ENCODE peak calls at places on chromosomes 5 and 9, in six cellular contexts. One of them, this sample, is unnamed.

GRCh38 chr9:37515620-37516258 is 30.0 kb downstream of the POLR1E start:
- DNase-seq in heart left ventricle: no peak
- DNase-seq in A172: no peak
- DNase-seq in activated CD4-positive, alpha-beta T cell treated with anti-CD3 and anti-CD28 coated beads, Interleukin-2, amount 50 U/mL, for 1 hour: no peak
- DNase-seq in GOT3: no peak
- DNase-seq in dorsolateral prefrontal cortex: no peak
- DNase-seq in this sample: no peak

GRCh38 chr9:83006378-83006777 is 56.6 kb downstream of the RASEF start:
- DNase-seq in heart left ventricle: no peak
- DNase-seq in A172: no peak
- DNase-seq in activated CD4-positive, alpha-beta T cell treated with anti-CD3 and anti-CD28 coated beads, Interleukin-2, amount 50 U/mL, for 1 hour: no peak
- DNase-seq in GOT3: no peak
- DNase-seq in dorsolateral prefrontal cortex: no peak
- DNase-seq in this sample: no peak

GRCh38 chr5:73759771-73760170 is 133.8 kb downstream of the ARHGEF28 start:
- DNase-seq in heart left ventricle: no peak
- DNase-seq in A172: no peak
- DNase-seq in activated CD4-positive, alpha-beta T cell treated with anti-CD3 and anti-CD28 coated beads, Interleukin-2, amount 50 U/mL, for 1 hour: no peak
- DNase-seq in GOT3: no peak
- DNase-seq in dorsolateral prefrontal cortex: no peak
- DNase-seq in this sample: no peak

GRCh38 chr9:72464819-72465218 is 56.6 kb upstream of the TMC1 start:
- DNase-seq in heart left ventricle: no peak
- DNase-seq in A172: no peak
- DNase-seq in activated CD4-positive, alpha-beta T cell treated with anti-CD3 and anti-CD28 coated beads, Interleukin-2, amount 50 U/mL, for 1 hour: no peak
- DNase-seq in GOT3: no peak
- DNase-seq in dorsolateral prefrontal cortex: no peak
- DNase-seq in this sample: no peak

GRCh38 chr5:122965111-122965510 is 71.4 kb downstream of the PPIC start:
- DNase-seq in heart left ventricle: no peak
- DNase-seq in A172: no peak
- DNase-seq in activated CD4-positive, alpha-beta T cell treated with anti-CD3 and anti-CD28 coated beads, Interleukin-2, amount 50 U/mL, for 1 hour: no peak
- DNase-seq in GOT3: no peak
- DNase-seq in dorsolateral prefrontal cortex: no peak
- DNase-seq in this sample: no peak

GRCh38 chr9:95822583-95823431 is 52.7 kb upstream of the ERCC6L2 start:
- DNase-seq in heart left ventricle: no peak
- DNase-seq in A172: peak; percentile 97
- DNase-seq in activated CD4-positive, alpha-beta T cell treated with anti-CD3 and anti-CD28 coated beads, Interleukin-2, amount 50 U/mL, for 1 hour: no peak
- DNase-seq in GOT3: no peak
- DNase-seq in dorsolateral prefrontal cortex: no peak
- DNase-seq in this sample: peak; percentile 36

GRCh38 chr5:36526537-36526936 is 79.9 kb upstream of the SLC1A3 start:
- DNase-seq in heart left ventricle: no peak
- DNase-seq in A172: no peak
- DNase-seq in activated CD4-positive, alpha-beta T cell treated with anti-CD3 and anti-CD28 coated beads, Interleukin-2, amount 50 U/mL, for 1 hour: no peak
- DNase-seq in GOT3: no peak
- DNase-seq in dorsolateral prefrontal cortex: no peak
- DNase-seq in this sample: peak; percentile 41

GRCh38 chr9:98132806-98133631 is 14.0 kb upstream of the TRIM14 start:
- DNase-seq in heart left ventricle: no peak
- DNase-seq in A172: no peak
- DNase-seq in activated CD4-positive, alpha-beta T cell treated with anti-CD3 and anti-CD28 coated beads, Interleukin-2, amount 50 U/mL, for 1 hour: no peak
- DNase-seq in GOT3: no peak
- DNase-seq in dorsolateral prefrontal cortex: no peak
- DNase-seq in this sample: no peak

This sample was measured in ELF-1.